ENCODE peak calls at places on chromosomes 3 and 15, in ten cellular contexts. X is body of pancreas, Y is GM23248, V is GM12878, T is cardiac muscle cell, J is aorta, D is stomach, G is right atrium auricular region, S is A549, K is mesenchymal stem cell. Z is an unnamed sample.

GRCh38 chr15:66938114-66938830 is 127.1 kb upstream of the SMAD3 start:
- DNase-seq in S (no peak), K (no peak), G (no peak), D (no peak), V (no peak), X (no peak), T (no peak), Y (no peak), J (no peak), Z (no peak)

GRCh38 chr3:197749601-197750395 is at the start of gene FYTTD1:
- DNase-seq in D (peak; percentile 94), V (no peak), G (peak; percentile 88), J (peak; percentile 97), Y (peak; percentile 96), T (peak; percentile 93), K (peak; percentile 88), X (peak; percentile 92), S (peak; percentile 81), Z (peak; percentile 96)

GRCh38 chr15:49649987-49650386 is 29.1 kb downstream of the DTWD1 start:
- DNase-seq in J (no peak), Y (peak; percentile 33), K (no peak), T (no peak), D (no peak), V (no peak), X (no peak), G (no peak), S (no peak), Z (no peak)

GRCh38 chr3:38985581-38985980 is 66.2 kb downstream of the SCN11A start:
- DNase-seq in S (peak; percentile 23), Y (peak; percentile 85), T (no peak), G (no peak), D (no peak), K (peak; percentile 93), V (no peak), X (no peak), J (no peak), Z (no peak)

GRCh38 chr15:70799667-70800450 is 36.5 kb upstream of the UACA start:
- DNase-seq in G (no peak), X (peak; percentile 19), S (no peak), D (peak; percentile 34), V (no peak), K (peak; percentile 98), Y (peak; percentile 90), J (no peak), T (peak; percentile 50), Z (no peak)

GRCh38 chr3:188584958-188585689 is 431.2 kb downstream of the LPP start:
- DNase-seq in T (peak; percentile 11), D (no peak), G (no peak), X (no peak), J (no peak), V (no peak), Y (peak; percentile 35), S (no peak), K (peak; percentile 20), Z (no peak)

GRCh38 chr3:127667119-127667681 is 5.6 kb upstream of the ABTB1 start:
- DNase-seq in G (no peak), K (no peak), T (no peak), D (no peak), S (no peak), Y (no peak), J (peak; percentile 44), X (no peak), V (no peak), Z (no peak)

GRCh38 chr3:127637546-127637945 is 8.6 kb downstream of the PODXL2 start:
- DNase-seq in V (no peak), G (no peak), S (no peak), Y (peak; percentile 46), K (peak; percentile 3), D (no peak), X (no peak), J (peak; percentile 0), T (no peak), Z (peak; percentile 71)

GRCh38 chr3:145125307-145125706 is 1035.7 kb downstream of the PLOD2 start:
- DNase-seq in J (no peak), Y (peak; percentile 36), X (no peak), D (no peak), K (peak; percentile 11), S (no peak), T (no peak), V (no peak), G (no peak), Z (no peak)

GRCh38 chr3:150106752-150107428 is 136.2 kb upstream of the PFN2 start:
- DNase-seq in X (no peak), K (peak; percentile 92), D (no peak), T (no peak), Y (peak; percentile 88), V (no peak), G (no peak), J (no peak), S (peak; percentile 74), Z (peak; percentile 15)

GRCh38 chr15:65512807-65513416 is 4.6 kb downstream of the DPP8 start:
- DNase-seq in G (peak; percentile 77), V (no peak), S (no peak), X (peak; percentile 50), Y (peak; percentile 75), K (no peak), J (no peak), D (no peak), T (no peak), Z (no peak)

GRCh38 chr3:147930417-147930816 is 521.3 kb downstream of the ZIC1 start:
- DNase-seq in D (no peak), G (no peak), K (peak; percentile 13), S (peak; percentile 6), Y (peak; percentile 81), T (no peak), J (no peak), V (no peak), X (no peak), Z (no peak)

GRCh38 chr3:29693863-29694262 is 413.0 kb downstream of the RBMS3 start:
- DNase-seq in D (no peak), X (no peak), G (no peak), V (no peak), J (no peak), Y (peak; percentile 79), T (peak; percentile 38), K (peak; percentile 80), S (peak; percentile 85), Z (peak; percentile 30)

GRCh38 chr3:143897558-143898305 is 49.5 kb upstream of the SLC9A9 start:
- DNase-seq in S (peak; percentile 5), X (no peak), J (no peak), K (peak; percentile 87), D (no peak), V (no peak), Y (peak; percentile 88), G (no peak), T (peak; percentile 15), Z (no peak)

GRCh38 chr3:177445591-177445990 is 248.3 kb upstream of the TBL1XR1 start:
- DNase-seq in J (no peak), K (no peak), S (no peak), D (no peak), T (no peak), V (no peak), Y (no peak), X (no peak), G (no peak), Z (no peak)
- H3K4me1 ChIP-seq in J (peaks cover 5% of the 10 kb centered on the region), K (peaks cover 8% of the 10 kb centered on the region), S (peaks cover 7% of the 10 kb centered on the region), D (peaks cover 37% of the 10 kb centered on the region), T (no peaks in the 10 kb centered on the region), V (peaks cover 38% of the 10 kb centered on the region), Y (peaks cover 30% of the 10 kb centered on the region), X (peaks cover 5% of the 10 kb centered on the region), G (no peaks in the 10 kb centered on the region), Z (peaks cover 7% of the 10 kb centered on the region)

GRCh38 chr3:171807129-171807675 is 3.1 kb downstream of the PLD1 start:
- DNase-seq in S (no peak), J (no peak), K (no peak), G (no peak), Y (no peak), V (no peak), D (no peak), X (no peak), T (no peak), Z (no peak)

GRCh38 chr3:171807806-171808205 is 2.5 kb downstream of the PLD1 start:
- DNase-seq in D (no peak), S (no peak), J (no peak), X (no peak), V (no peak), Y (no peak), G (no peak), T (no peak), K (no peak), Z (no peak)

GRCh38 chr3:171804618-171805389 is 5.5 kb downstream of the PLD1 start:
- DNase-seq in T (no peak), J (no peak), K (peak; percentile 59), V (no peak), X (no peak), S (no peak), D (no peak), G (no peak), Y (peak; percentile 30), Z (no peak)

GRCh38 chr3:171806200-171807128 is 3.8 kb downstream of the PLD1 start:
- DNase-seq in X (no peak), D (no peak), Y (peak; percentile 78), G (no peak), J (no peak), K (peak; percentile 96), T (no peak), S (peak; percentile 90), V (no peak), Z (no peak)

DNA sequence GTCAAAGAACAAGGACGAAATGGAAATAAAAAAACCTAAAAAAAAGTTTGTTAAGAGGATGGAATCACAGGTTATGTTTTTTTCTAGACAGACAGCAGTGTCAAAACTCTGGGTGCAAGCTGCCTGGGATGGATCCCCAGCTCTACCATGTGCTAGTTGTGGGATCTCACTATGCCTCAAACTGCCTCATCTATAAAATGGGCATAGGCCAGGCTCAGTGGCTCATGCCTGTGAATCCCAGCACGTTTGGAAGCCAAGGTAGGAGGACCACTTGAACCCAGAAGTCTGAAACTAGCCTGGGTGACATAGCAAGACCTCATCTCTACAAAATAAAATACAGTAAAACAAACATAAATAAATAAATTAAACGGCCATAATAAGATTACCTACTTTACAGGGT is 4.6 kb downstream of the PLD1 start:
- DNase-seq in Y (no peak), J (no peak), X (no peak), K (no peak), T (no peak), D (no peak), G (no peak), S (no peak), V (no peak), Z (no peak)
- H3K4me1 ChIP-seq in Y (peaks cover 45% of the 10 kb centered on the region), J (peaks cover 8% of the 10 kb centered on the region), X (peaks cover 32% of the 10 kb centered on the region), K (peaks cover 9% of the 10 kb centered on the region), T (peaks cover 3% of the 10 kb centered on the region), D (peaks cover 60% of the 10 kb centered on the region), G (no peaks in the 10 kb centered on the region), S (peaks cover 61% of the 10 kb centered on the region), V (peaks cover 8% of the 10 kb centered on the region), Z (peaks cover 6% of the 10 kb centered on the region)

GRCh38 chr3:172138792-172139507 is 99.6 kb downstream of the FNDC3B start:
- DNase-seq in K (peak; percentile 92), J (no peak), V (peak; percentile 89), S (peak; percentile 57), Y (peak; percentile 56), G (peak; percentile 82), T (peak; percentile 18), X (peak; percentile 64), D (peak; percentile 61), Z (no peak)
- H3K4me1 ChIP-seq in K (peaks cover 9% of the 10 kb centered on the region), J (peaks cover 12% of the 10 kb centered on the region), V (peaks cover 73% of the 10 kb centered on the region), S (peaks cover 95% of the 10 kb centered on the region), Y (peaks cover 88% of the 10 kb centered on the region), G (no peaks in the 10 kb centered on the region), T (peaks cover 50% of the 10 kb centered on the region), X (peaks cover 82% of the 10 kb centered on the region), D (peaks cover 89% of the 10 kb centered on the region), Z (peaks cover 72% of the 10 kb centered on the region)

DNA sequence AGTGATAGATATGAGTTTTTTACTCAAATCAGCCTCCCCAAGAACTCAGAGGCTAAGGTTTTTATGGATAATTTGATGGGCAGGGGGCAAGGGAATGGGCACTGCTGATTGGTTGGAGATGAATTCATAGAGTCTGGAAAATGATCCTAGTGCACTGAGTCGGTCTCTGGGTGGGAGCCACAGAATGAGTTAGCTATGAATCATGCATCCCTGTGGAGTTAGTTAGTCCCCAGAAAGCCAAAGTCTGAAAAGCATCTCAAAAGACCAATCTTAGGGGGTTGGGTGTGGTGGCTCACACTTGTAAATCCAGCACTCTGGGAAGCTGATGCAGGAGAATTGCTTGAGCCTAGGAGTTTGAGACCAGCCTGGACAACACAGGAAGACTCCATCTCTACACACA is 516.1 kb downstream of the AGBL1 start:
- DNase-seq in S (no peak), J (no peak), T (no peak), K (no peak), Y (no peak), G (no peak), V (no peak), X (no peak), D (no peak), Z (no peak)
- H3K4me1 ChIP-seq in S (no peaks in the 10 kb centered on the region), J (no peaks in the 10 kb centered on the region), T (peaks cover 6% of the 10 kb centered on the region), K (no peaks in the 10 kb centered on the region), Y (no peaks in the 10 kb centered on the region), G (no peaks in the 10 kb centered on the region), V (no peaks in the 10 kb centered on the region), X (no peaks in the 10 kb centered on the region), D (peaks cover 6% of the 10 kb centered on the region), Z (peaks cover 10% of the 10 kb centered on the region)